ENCODE peak calls at places on chromosome 21, in eight cellular contexts. One of them, this sample, is unnamed.

GRCh38 chr21:44024895-44025353 is 12.8 kb downstream of the TRAPPC10 start:
- DNase-seq in lung: peak; percentile 46
- DNase-seq in germinal center: no peak
- DNase-seq in sciatic nerve: peak; percentile 69
- DNase-seq in naive thymus-derived CD8-positive, alpha-beta T cell: no peak
- DNase-seq in fibroblast of lung: peak; percentile 79
- DNase-seq in mesothelial cell of epicardium: no peak
- DNase-seq in stimulated activated CD4-positive, alpha-beta T cell treated with anti-CD3 and anti-CD28 coated beads, Interleukin-12 subunit alpha, Interleukin-12 subunit beta, amount 100 ng/mL, for 48 hours: no peak
- DNase-seq in this sample: peak; percentile 48

GRCh38 chr21:37932936-37933335 is 16.7 kb upstream of the KCNJ6 start:
- DNase-seq in naive thymus-derived CD8-positive, alpha-beta T cell: no peak
- DNase-seq in stimulated activated CD4-positive, alpha-beta T cell treated with anti-CD3 and anti-CD28 coated beads, Interleukin-12 subunit alpha, Interleukin-12 subunit beta, amount 100 ng/mL, for 48 hours: no peak
- DNase-seq in germinal center: no peak
- DNase-seq in fibroblast of lung: no peak
- DNase-seq in lung: no peak
- DNase-seq in mesothelial cell of epicardium: no peak
- DNase-seq in sciatic nerve: no peak
- DNase-seq in this sample: no peak

GRCh38 chr21:42043961-42044360 is 27.2 kb upstream of the UMODL1 start:
- DNase-seq in mesothelial cell of epicardium: no peak
- DNase-seq in germinal center: no peak
- DNase-seq in sciatic nerve: no peak
- DNase-seq in naive thymus-derived CD8-positive, alpha-beta T cell: no peak
- DNase-seq in stimulated activated CD4-positive, alpha-beta T cell treated with anti-CD3 and anti-CD28 coated beads, Interleukin-12 subunit alpha, Interleukin-12 subunit beta, amount 100 ng/mL, for 48 hours: no peak
- DNase-seq in lung: no peak
- DNase-seq in fibroblast of lung: no peak
- DNase-seq in this sample: no peak

GRCh38 chr21:44681861-44682579 is at the start of gene KRTAP12-1:
- DNase-seq in mesothelial cell of epicardium: peak; percentile 22
- DNase-seq in stimulated activated CD4-positive, alpha-beta T cell treated with anti-CD3 and anti-CD28 coated beads, Interleukin-12 subunit alpha, Interleukin-12 subunit beta, amount 100 ng/mL, for 48 hours: no peak
- DNase-seq in naive thymus-derived CD8-positive, alpha-beta T cell: no peak
- DNase-seq in sciatic nerve: no peak
- DNase-seq in lung: no peak
- DNase-seq in fibroblast of lung: no peak
- DNase-seq in germinal center: no peak
- DNase-seq in this sample: no peak

GRCh38 chr21:30561957-30562356 is 843 bp upstream of the KRTAP19-7 start:
- DNase-seq in sciatic nerve: no peak
- DNase-seq in lung: no peak
- DNase-seq in germinal center: no peak
- DNase-seq in mesothelial cell of epicardium: no peak
- DNase-seq in naive thymus-derived CD8-positive, alpha-beta T cell: no peak
- DNase-seq in fibroblast of lung: no peak
- DNase-seq in stimulated activated CD4-positive, alpha-beta T cell treated with anti-CD3 and anti-CD28 coated beads, Interleukin-12 subunit alpha, Interleukin-12 subunit beta, amount 100 ng/mL, for 48 hours: no peak
- DNase-seq in this sample: no peak

GRCh38 chr21:33690874-33691273 is 48.6 kb downstream of the ITSN1 start:
- DNase-seq in stimulated activated CD4-positive, alpha-beta T cell treated with anti-CD3 and anti-CD28 coated beads, Interleukin-12 subunit alpha, Interleukin-12 subunit beta, amount 100 ng/mL, for 48 hours: no peak
- DNase-seq in sciatic nerve: no peak
- DNase-seq in lung: no peak
- DNase-seq in mesothelial cell of epicardium: no peak
- DNase-seq in fibroblast of lung: no peak
- DNase-seq in naive thymus-derived CD8-positive, alpha-beta T cell: no peak
- DNase-seq in germinal center: no peak
- DNase-seq in this sample: no peak

GRCh38 chr21:41112740-41113692 is 54.9 kb upstream of the BACE2 start:
- DNase-seq in germinal center: no peak
- DNase-seq in stimulated activated CD4-positive, alpha-beta T cell treated with anti-CD3 and anti-CD28 coated beads, Interleukin-12 subunit alpha, Interleukin-12 subunit beta, amount 100 ng/mL, for 48 hours: no peak
- DNase-seq in sciatic nerve: no peak
- DNase-seq in naive thymus-derived CD8-positive, alpha-beta T cell: no peak
- DNase-seq in lung: peak; percentile 43
- DNase-seq in mesothelial cell of epicardium: no peak
- DNase-seq in fibroblast of lung: peak; percentile 99
- DNase-seq in this sample: peak; percentile 30

GRCh38 chr21:33760641-33761103 is 118.4 kb downstream of the ITSN1 start:
- DNase-seq in lung: no peak
- DNase-seq in sciatic nerve: no peak
- DNase-seq in naive thymus-derived CD8-positive, alpha-beta T cell: no peak
- DNase-seq in germinal center: no peak
- DNase-seq in stimulated activated CD4-positive, alpha-beta T cell treated with anti-CD3 and anti-CD28 coated beads, Interleukin-12 subunit alpha, Interleukin-12 subunit beta, amount 100 ng/mL, for 48 hours: no peak
- DNase-seq in fibroblast of lung: peak; percentile 79
- DNase-seq in mesothelial cell of epicardium: no peak
- DNase-seq in this sample: no peak